ENCODE peak calls at places on chromosomes 13 and 19, in four cellular contexts. D, X, M and F are unnamed samples.

GRCh38 chr19:42052241-42052863 is 17.7 kb downstream of the GRIK5 start:
- DNase-seq in D (no peak), X (peak), M (no peak), F (no peak)

GRCh38 chr19:14383898-14384669 is 2.8 kb downstream of the ADGRE5 start:
- DNase-seq in D (no peak), X (no peak), M (peak), F (peak)

GRCh38 chr19:5631511-5632240 is 8.8 kb downstream of the SAFB start:
- DNase-seq in D (no peak), X (no peak), M (no peak), F (peak)

GRCh38 chr13:20239748-20240147 is 7.6 kb upstream of the GJB6 start:
- DNase-seq in D (no peak), X (no peak), M (no peak), F (no peak)

GRCh38 chr13:40992678-40993077 is 26.4 kb downstream of the ELF1 start:
- DNase-seq in D (no peak), X (no peak), M (no peak), F (peak)

GRCh38 chr13:30832845-30833332 is 73.2 kb upstream of the MEDAG start:
- DNase-seq in D (peak), X (peak), M (peak), F (peak)

GRCh38 chr19:55472463-55472862 is 4.0 kb upstream of the ZNF628 start:
- DNase-seq in D (peak), X (no peak), M (no peak), F (peak)

GRCh38 chr13:75489502-75490263 is 7.7 kb upstream of the TBC1D4 start:
- DNase-seq in D (no peak), X (no peak), M (peak), F (peak)

GRCh38 chr19:45667620-45668341 is at the start of gene GIPR:
- DNase-seq in D (peak), X (peak), M (peak), F (no peak)

GRCh38 chr19:1851581-1852293 is 3.5 kb upstream of the REXO1 start:
- DNase-seq in D (no peak), X (no peak), M (peak), F (no peak)

GRCh38 chr13:30123575-30123974 is 183.8 kb downstream of the KATNAL1 start:
- DNase-seq in D (no peak), X (no peak), M (no peak), F (no peak)

GRCh38 chr13:44317752-44318550 is 55.7 kb upstream of the SERP2 start:
- DNase-seq in D (no peak), X (no peak), M (no peak), F (no peak)

GRCh38 chr19:31277516-31277915 is 71.7 kb downstream of the TSHZ3 start:
- DNase-seq in D (no peak), X (no peak), M (no peak), F (no peak)

GRCh38 chr19:35901055-35901644 is 810 bp upstream of the NFKBID start:
- DNase-seq in D (no peak), X (no peak), M (no peak), F (peak)

GRCh38 chr19:2049741-2050348 is 1.2 kb downstream of the MKNK2 start:
- DNase-seq in D (peak), X (peak), M (peak), F (peak)

GRCh38 chr13:33132644-33133440 is 116.6 kb downstream of the KL start:
- DNase-seq in D (no peak), X (no peak), M (no peak), F (peak)

GRCh38 chr19:9871626-9872338 is 36.7 kb downstream of the PIN1 start:
- DNase-seq in D (peak), X (peak), M (no peak), F (no peak)

GRCh38 chr19:44658069-44658727 is 13.1 kb upstream of the CEACAM19 start:
- DNase-seq in D (no peak), X (no peak), M (no peak), F (peak)

GRCh38 chr19:10653732-10654609 is at the start of gene ILF3:
- DNase-seq in D (peak), X (peak), M (peak), F (peak)

GRCh38 chr19:49680473-49681351 is 3.6 kb downstream of the PRMT1 start:
- DNase-seq in D (peak), X (peak), M (peak), F (peak)

GRCh38 chr13:48426052-48426451 is 13.1 kb upstream of the LPAR6 start:
- DNase-seq in D (no peak), X (no peak), M (no peak), F (no peak)

GRCh38 chr13:92224052-92224821 is 825.8 kb downstream of the GPC5 start:
- DNase-seq in D (no peak), X (no peak), M (no peak), F (peak)

GRCh38 chr13:105410602-105411001 is 1124.9 kb downstream of the EFNB2 start:
- DNase-seq in D (peak), X (peak), M (no peak), F (peak)

GRCh38 chr13:112207124-112207523 is 140.2 kb downstream of the SOX1 start:
- DNase-seq in D (no peak), X (no peak), M (no peak), F (no peak)

GRCh38 chr13:106650690-106651205 is 82.8 kb upstream of the ARGLU1 start:
- DNase-seq in D (no peak), X (no peak), M (no peak), F (no peak)

GRCh38 chr13:43664700-43665191 is 122.0 kb downstream of the ENOX1 start:
- DNase-seq in D (peak), X (no peak), M (no peak), F (peak)

GRCh38 chr19:16920816-16921529 is 32.2 kb downstream of the F2RL3 start:
- DNase-seq in D (no peak), X (no peak), M (no peak), F (peak)

GRCh38 chr19:41341669-41342490 is 11.8 kb downstream of the TGFB1 start:
- DNase-seq in D (peak), X (peak), M (no peak), F (no peak)

GRCh38 chr13:113854238-113855011 is 9.5 kb downstream of the GAS6 start:
- DNase-seq in D (no peak), X (no peak), M (no peak), F (peak)

GRCh38 chr19:44757735-44758505 is 9.4 kb downstream of the BCL3 start:
- DNase-seq in D (no peak), X (peak), M (no peak), F (peak)

GRCh38 chr13:99085139-99085845 is 107.4 kb upstream of the DOCK9 start:
- DNase-seq in D (no peak), X (no peak), M (no peak), F (no peak)

GRCh38 chr19:49741210-49741844 is 21.8 kb downstream of the TSKS start:
- DNase-seq in D (no peak), X (no peak), M (no peak), F (peak)

GRCh38 chr13:46404732-46405097 is 17.7 kb upstream of the RUBCNL start:
- DNase-seq in D (no peak), X (no peak), M (no peak), F (no peak)